ENCODE peak calls at places on chromosomes 6 and 20, in seven cellular contexts. F is CD8-positive, alpha-beta T cell; G is A549; K is foreskin fibroblast; E is heart left ventricle; A is bronchial epithelial cell; W is ovary. H is an unnamed sample.
A peak's percentile ranks its signal among the peaks of the same experiment; 100 is the strongest.

GRCh38 chr6:158329531-158329930 is 17.3 kb downstream of the TULP4 start:
- DNase-seq in G (no peak), E (no peak), A (no peak), W (no peak), F (no peak), K (no peak), H (no peak)

GRCh38 chr20:26276811-26277210 is 580.2 kb upstream of the ZNF337 start:
- DNase-seq in E (no peak), G (no peak), A (no peak), F (no peak), K (peak; percentile 2), W (no peak), H (no peak)

GRCh38 chr20:57529810-57530209 is 4.9 kb upstream of the CTCFL start:
- DNase-seq in K (no peak), E (no peak), G (no peak), A (no peak), W (no peak), F (no peak), H (no peak)

GRCh38 chr6:136549359-136550044 is 720 bp downstream of the MAP7 start:
- DNase-seq in E (no peak), F (no peak), K (no peak), W (no peak), G (peak; percentile 18), A (peak; percentile 44), H (peak; percentile 11)

GRCh38 chr6:48087448-48087847 is 23.5 kb downstream of the PTCHD4 start:
- DNase-seq in E (no peak), W (no peak), K (no peak), A (peak; percentile 56), G (no peak), F (no peak), H (no peak)

GRCh38 chr20:53800883-53801604 is 207.4 kb upstream of the ZNF217 start:
- DNase-seq in E (no peak), W (no peak), K (no peak), F (no peak), G (no peak), A (no peak), H (no peak)

GRCh38 chr6:117677553-117678131 is 2.4 kb downstream of the NUS1 start:
- DNase-seq in K (peak; percentile 38), W (no peak), G (no peak), E (no peak), A (peak; percentile 98), F (no peak), H (no peak)

GRCh38 chr6:32882879-32883250 is 28.9 kb downstream of the PSMB9 start:
- DNase-seq in A (peak; percentile 90), E (no peak), F (no peak), W (no peak), K (peak; percentile 37), G (no peak), H (no peak)

GRCh38 chr6:22447191-22447590 is 122.2 kb upstream of the HDGFL1 start:
- DNase-seq in K (no peak), A (no peak), G (no peak), W (no peak), E (peak; percentile 64), F (no peak), H (no peak)

GRCh38 chr6:90458353-90459224 is 128.3 kb downstream of the MAP3K7 start:
- DNase-seq in K (no peak), E (no peak), G (no peak), W (no peak), F (no peak), A (peak; percentile 53), H (no peak)

GRCh38 chr20:32249030-32249738 is 28.3 kb upstream of the KIF3B start:
- DNase-seq in G (no peak), W (no peak), F (no peak), E (no peak), A (no peak), K (no peak), H (no peak)

GRCh38 chr20:32244150-32244823 is 33.2 kb upstream of the KIF3B start:
- DNase-seq in G (no peak), F (no peak), E (no peak), A (no peak), K (no peak), W (no peak), H (no peak)

GRCh38 chr20:32241807-32242206 is 34.1 kb downstream of the POFUT1 start:
- DNase-seq in W (no peak), K (no peak), F (no peak), E (no peak), A (no peak), G (no peak), H (no peak)

GRCh38 chr20:32247957-32248497 is 29.4 kb upstream of the KIF3B start:
- DNase-seq in A (no peak), K (no peak), E (no peak), W (no peak), F (no peak), G (no peak), H (no peak)

GRCh38 chr20:32244959-32245358 is 32.5 kb upstream of the KIF3B start:
- DNase-seq in K (no peak), A (no peak), E (no peak), F (no peak), G (no peak), W (no peak), H (no peak)
- TF ChIP-seq CTCF in K (no peak), A (no peak), E (no peak), F (no peak), G (no peak), W (no peak), H (no peak)

GRCh38 chr20:59028812-59029211 is 3.3 kb downstream of the ATP5F1E start:
- DNase-seq in E (no peak), G (no peak), F (no peak), K (no peak), A (peak; percentile 50), W (no peak), H (no peak)
- H3K4me3 ChIP-seq in E (no peak overlapping the region), G (no peak overlapping the region), F (no peak overlapping the region), K (peak overlapping the region; percentile 27), A (peak overlapping the region; percentile 25), W (no peak overlapping the region), H (peak overlapping the region; percentile 10)

DNA sequence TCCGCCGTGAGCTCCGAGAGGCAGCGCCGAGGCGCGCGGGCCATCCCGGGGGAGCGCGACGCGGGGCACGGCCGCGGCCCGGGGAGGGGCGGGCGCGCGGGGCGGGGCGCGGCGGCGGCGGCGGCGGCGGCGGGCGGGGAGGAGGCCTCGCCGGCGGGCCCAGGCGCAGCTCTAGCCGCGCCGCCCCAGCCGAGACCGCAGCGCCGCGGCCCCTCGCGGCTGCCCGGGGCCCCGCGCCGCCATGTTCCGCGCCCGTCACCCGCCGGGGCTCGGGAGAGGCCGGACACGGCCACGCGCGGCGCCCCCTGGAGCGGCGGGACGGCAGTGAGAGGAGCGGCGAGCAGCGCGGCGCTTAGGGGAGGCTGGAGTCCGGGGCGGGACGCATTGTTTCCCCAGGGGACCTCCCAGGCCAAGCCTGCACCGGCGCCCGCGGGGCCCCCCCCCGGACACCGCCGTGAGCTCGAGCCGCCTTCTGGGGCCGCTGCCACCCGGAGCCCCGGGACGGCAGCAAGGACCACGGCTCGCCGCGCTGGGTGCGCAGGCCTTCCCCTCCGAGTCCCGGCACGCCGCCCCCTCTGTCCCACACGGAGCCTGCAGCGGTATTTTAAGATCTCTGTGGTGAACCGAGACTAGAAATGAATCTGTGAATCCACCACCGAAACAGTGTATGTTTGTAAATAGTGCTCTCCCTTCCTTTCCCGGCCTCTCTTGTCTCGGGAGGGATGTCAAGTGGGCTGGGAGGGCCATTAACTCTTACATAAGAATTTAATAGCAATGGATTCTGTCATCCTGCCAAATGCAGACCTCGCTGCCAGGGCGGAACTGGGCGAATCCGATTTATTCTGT is at the start of gene KIF13A:
- DNase-seq in F (no peak), A (no peak), K (peak; percentile 61), W (peak; percentile 76), E (peak; percentile 82), G (peak; percentile 60), H (peak; percentile 79)
- TF ChIP-seq CTCF in F (no peak), A (peak; percentile 15), K (no peak), W (peak; percentile 48), E (peak; percentile 8), G (peak; percentile 11), H (no peak)

GRCh38 chr6:125363010-125363359 is 61.2 kb upstream of the HDDC2 start:
- DNase-seq in E (no peak), G (no peak), W (no peak), A (peak; percentile 56), K (peak; percentile 7), F (no peak), H (no peak)
- H3K4me3 ChIP-seq in E (peak overlapping the region; percentile 59), G (no peak overlapping the region), W (peak overlapping the region; percentile 40), A (peak overlapping the region; percentile 35), K (peak overlapping the region; percentile 35), F (no peak overlapping the region), H (no peak overlapping the region)

DNA sequence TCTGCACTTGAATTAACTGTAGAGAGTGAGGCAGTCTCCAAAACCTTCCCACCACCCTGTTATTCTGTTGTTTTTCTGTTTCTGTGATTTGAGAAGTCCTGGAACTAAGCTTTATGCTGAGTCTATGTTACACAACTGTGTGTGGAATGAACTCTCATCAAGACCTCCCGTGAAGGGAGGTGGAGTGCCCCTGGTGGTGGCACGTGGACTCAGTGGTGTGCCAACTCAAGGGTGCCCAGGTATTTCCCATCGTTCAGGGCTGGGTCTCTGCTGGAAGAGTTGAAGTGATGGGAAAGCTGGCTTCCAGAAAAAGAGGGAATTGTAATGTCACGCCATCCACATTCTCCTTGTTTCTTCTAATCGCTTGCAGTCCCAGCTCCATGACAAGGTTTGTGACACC is 374.2 kb downstream of the SMOC2 start:
- DNase-seq in K (no peak), F (no peak), W (no peak), A (peak; percentile 1), G (no peak), E (no peak), H (no peak)
- TF ChIP-seq CTCF in K (no peak), F (no peak), W (no peak), A (no peak), G (no peak), E (no peak), H (no peak)

GRCh38 chr6:125746731-125747588 is 2.5 kb upstream of the HEY2 start:
- DNase-seq in E (peak; percentile 88), W (peak; percentile 52), K (no peak), G (no peak), F (peak; percentile 58), A (peak; percentile 69), H (peak; percentile 29)
- H3K4me3 ChIP-seq in E (peak overlapping the region; percentile 86), W (peak overlapping the region; percentile 77), K (peak overlapping the region; percentile 23), G (peak overlapping the region; percentile 76), F (peak overlapping the region; percentile 80), A (peak overlapping the region; percentile 78), H (peak overlapping the region; percentile 67)

GRCh38 chr6:120230008-120230407 is 880.4 kb upstream of the MAN1A1 start:
- DNase-seq in A (peak; percentile 28), F (no peak), E (no peak), G (no peak), K (no peak), W (no peak), H (no peak)
- TF ChIP-seq CTCF in A (peak; percentile 49), F (no peak), E (no peak), G (no peak), K (no peak), W (no peak), H (no peak)

H was measured in GM06990.